ENCODE peak calls at places on chromosomes 12 and 14, in nine cellular contexts. One of them, this sample, is unnamed.
A peak's percentile ranks its signal among the peaks of the same experiment; 100 is the strongest.

GRCh38 chr14:29906256-29906885 is 21.3 kb downstream of the PRKD1 start:
- DNase-seq in CD8-positive, alpha-beta T cell: no peak
- DNase-seq in AG09309: no peak
- DNase-seq in pancreas: peak; percentile 30
- DNase-seq in brain microvascular endothelial cell: no peak
- DNase-seq in cardiac muscle cell: peak; percentile 26
- DNase-seq in astrocyte of the spinal cord: peak; percentile 66
- DNase-seq in left lung: no peak
- DNase-seq in aorta: no peak
- DNase-seq in this sample: no peak

GRCh38 chr12:87931764-87932163 is 97.4 kb downstream of the C12orf50 start:
- DNase-seq in CD8-positive, alpha-beta T cell: no peak
- DNase-seq in AG09309: no peak
- DNase-seq in pancreas: no peak
- DNase-seq in brain microvascular endothelial cell: peak; percentile 63
- DNase-seq in cardiac muscle cell: no peak
- DNase-seq in astrocyte of the spinal cord: peak; percentile 48
- DNase-seq in left lung: no peak
- DNase-seq in aorta: no peak
- DNase-seq in this sample: peak; percentile 54

GRCh38 chr12:15580431-15580830 is 208.8 kb downstream of the EPS8 start:
- DNase-seq in CD8-positive, alpha-beta T cell: no peak
- DNase-seq in AG09309: no peak
- DNase-seq in pancreas: no peak
- DNase-seq in brain microvascular endothelial cell: no peak
- DNase-seq in cardiac muscle cell: no peak
- DNase-seq in astrocyte of the spinal cord: no peak
- DNase-seq in left lung: no peak
- DNase-seq in aorta: no peak
- DNase-seq in this sample: no peak

GRCh38 chr14:33435911-33436310 is 497.2 kb downstream of the NPAS3 start:
- DNase-seq in CD8-positive, alpha-beta T cell: no peak
- DNase-seq in AG09309: peak; percentile 50
- DNase-seq in pancreas: no peak
- DNase-seq in brain microvascular endothelial cell: peak; percentile 82
- DNase-seq in cardiac muscle cell: peak; percentile 73
- DNase-seq in astrocyte of the spinal cord: peak; percentile 89
- DNase-seq in left lung: no peak
- DNase-seq in aorta: no peak
- DNase-seq in this sample: peak; percentile 50

GRCh38 chr14:52338282-52338681 is 24.2 kb downstream of the PTGER2 start:
- DNase-seq in CD8-positive, alpha-beta T cell: no peak
- DNase-seq in AG09309: no peak
- DNase-seq in pancreas: no peak
- DNase-seq in brain microvascular endothelial cell: peak; percentile 77
- DNase-seq in cardiac muscle cell: peak; percentile 65
- DNase-seq in astrocyte of the spinal cord: peak; percentile 61
- DNase-seq in left lung: no peak
- DNase-seq in aorta: no peak
- DNase-seq in this sample: no peak

GRCh38 chr12:59973515-59973914 is 377.7 kb downstream of the SLC16A7 start:
- DNase-seq in CD8-positive, alpha-beta T cell: no peak
- DNase-seq in AG09309: peak; percentile 82
- DNase-seq in pancreas: no peak
- DNase-seq in brain microvascular endothelial cell: no peak
- DNase-seq in cardiac muscle cell: peak; percentile 8
- DNase-seq in astrocyte of the spinal cord: peak; percentile 22
- DNase-seq in left lung: no peak
- DNase-seq in aorta: no peak
- DNase-seq in this sample: peak; percentile 11

GRCh38 chr14:89143595-89143994 is 273.4 kb downstream of the FOXN3 start:
- DNase-seq in CD8-positive, alpha-beta T cell: no peak
- DNase-seq in AG09309: no peak
- DNase-seq in pancreas: no peak
- DNase-seq in brain microvascular endothelial cell: no peak
- DNase-seq in cardiac muscle cell: peak; percentile 16
- DNase-seq in astrocyte of the spinal cord: no peak
- DNase-seq in left lung: no peak
- DNase-seq in aorta: no peak
- DNase-seq in this sample: no peak

GRCh38 chr12:132422057-132423043 is 67.6 kb upstream of the FBRSL1 start:
- DNase-seq in CD8-positive, alpha-beta T cell: no peak
- DNase-seq in AG09309: no peak
- DNase-seq in pancreas: no peak
- DNase-seq in brain microvascular endothelial cell: no peak
- DNase-seq in cardiac muscle cell: no peak
- DNase-seq in astrocyte of the spinal cord: peak; percentile 25
- DNase-seq in left lung: peak; percentile 68
- DNase-seq in aorta: no peak
- DNase-seq in this sample: no peak

GRCh38 chr14:60093606-60094005 is 1.9 kb downstream of the PCNX4 start:
- DNase-seq in CD8-positive, alpha-beta T cell: no peak
- DNase-seq in AG09309: no peak
- DNase-seq in pancreas: no peak
- DNase-seq in brain microvascular endothelial cell: no peak
- DNase-seq in cardiac muscle cell: no peak
- DNase-seq in astrocyte of the spinal cord: peak; percentile 28
- DNase-seq in left lung: no peak
- DNase-seq in aorta: no peak
- DNase-seq in this sample: no peak

GRCh38 chr12:88698471-88698870 is 118.2 kb upstream of the KITLG start:
- DNase-seq in CD8-positive, alpha-beta T cell: no peak
- DNase-seq in AG09309: no peak
- DNase-seq in pancreas: no peak
- DNase-seq in brain microvascular endothelial cell: no peak
- DNase-seq in cardiac muscle cell: no peak
- DNase-seq in astrocyte of the spinal cord: no peak
- DNase-seq in left lung: no peak
- DNase-seq in aorta: no peak
- DNase-seq in this sample: no peak

GRCh38 chr12:14257734-14258467 is 107.6 kb upstream of the ATF7IP start:
- DNase-seq in CD8-positive, alpha-beta T cell: peak; percentile 60
- DNase-seq in AG09309: peak; percentile 99
- DNase-seq in pancreas: peak; percentile 92
- DNase-seq in brain microvascular endothelial cell: peak; percentile 100
- DNase-seq in cardiac muscle cell: peak; percentile 99
- DNase-seq in astrocyte of the spinal cord: peak; percentile 99
- DNase-seq in left lung: no peak
- DNase-seq in aorta: peak; percentile 93
- DNase-seq in this sample: peak; percentile 99

GRCh38 chr12:5032821-5033220 is 10.9 kb upstream of the KCNA5 start:
- DNase-seq in CD8-positive, alpha-beta T cell: no peak
- DNase-seq in AG09309: no peak
- DNase-seq in pancreas: no peak
- DNase-seq in brain microvascular endothelial cell: no peak
- DNase-seq in cardiac muscle cell: no peak
- DNase-seq in astrocyte of the spinal cord: no peak
- DNase-seq in left lung: no peak
- DNase-seq in aorta: no peak
- DNase-seq in this sample: no peak

GRCh38 chr12:5030066-5030465 is 13.6 kb upstream of the KCNA5 start:
- DNase-seq in CD8-positive, alpha-beta T cell: no peak
- DNase-seq in AG09309: no peak
- DNase-seq in pancreas: no peak
- DNase-seq in brain microvascular endothelial cell: no peak
- DNase-seq in cardiac muscle cell: no peak
- DNase-seq in astrocyte of the spinal cord: no peak
- DNase-seq in left lung: no peak
- DNase-seq in aorta: no peak
- DNase-seq in this sample: no peak

GRCh38 chr12:5033883-5034282 is 9.8 kb upstream of the KCNA5 start:
- DNase-seq in CD8-positive, alpha-beta T cell: no peak
- DNase-seq in AG09309: no peak
- DNase-seq in pancreas: no peak
- DNase-seq in brain microvascular endothelial cell: no peak
- DNase-seq in cardiac muscle cell: no peak
- DNase-seq in astrocyte of the spinal cord: no peak
- DNase-seq in left lung: no peak
- DNase-seq in aorta: no peak
- DNase-seq in this sample: no peak

GRCh38 chr12:5031242-5031641 is 12.4 kb upstream of the KCNA5 start:
- DNase-seq in CD8-positive, alpha-beta T cell: no peak
- DNase-seq in AG09309: no peak
- DNase-seq in pancreas: no peak
- DNase-seq in brain microvascular endothelial cell: no peak
- DNase-seq in cardiac muscle cell: no peak
- DNase-seq in astrocyte of the spinal cord: no peak
- DNase-seq in left lung: no peak
- DNase-seq in aorta: no peak
- DNase-seq in this sample: no peak

DNA sequence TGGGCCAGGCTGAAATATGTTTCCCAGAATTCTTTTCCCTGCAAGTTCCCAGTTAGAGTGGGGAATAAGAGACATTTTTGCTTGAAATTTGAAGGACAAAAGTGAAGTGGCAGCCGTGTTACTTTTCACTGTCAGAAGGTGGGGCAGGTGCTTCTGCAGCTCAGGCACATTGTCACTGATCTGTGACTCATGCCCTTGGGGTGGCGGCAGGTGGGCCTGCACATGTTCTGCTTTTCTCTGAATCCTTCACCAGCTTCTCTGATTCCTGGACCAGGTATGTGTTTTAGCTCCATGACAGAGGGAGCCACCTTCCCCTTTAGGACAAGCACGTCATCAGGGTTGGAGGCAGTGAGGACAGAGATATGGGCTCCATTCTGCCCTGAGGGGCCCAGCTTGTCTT is 11.7 kb upstream of the KCNA5 start:
- DNase-seq in CD8-positive, alpha-beta T cell: no peak
- DNase-seq in AG09309: no peak
- DNase-seq in pancreas: no peak
- DNase-seq in brain microvascular endothelial cell: no peak
- DNase-seq in cardiac muscle cell: no peak
- DNase-seq in astrocyte of the spinal cord: no peak
- DNase-seq in left lung: no peak
- DNase-seq in aorta: no peak
- DNase-seq in this sample: no peak
- H3K4me3 ChIP-seq in CD8-positive, alpha-beta T cell: no peak overlapping the region
- H3K4me3 ChIP-seq in AG09309: no peak overlapping the region
- H3K4me3 ChIP-seq in pancreas: no peak overlapping the region
- H3K4me3 ChIP-seq in brain microvascular endothelial cell: no peak overlapping the region
- H3K4me3 ChIP-seq in cardiac muscle cell: no peak overlapping the region
- H3K4me3 ChIP-seq in astrocyte of the spinal cord: no peak overlapping the region
- H3K4me3 ChIP-seq in left lung: no peak overlapping the region
- H3K4me3 ChIP-seq in aorta: no peak overlapping the region
- H3K4me3 ChIP-seq in this sample: no peak overlapping the region

GRCh38 chr14:61323970-61324369 is 2.6 kb downstream of the PRKCH start:
- DNase-seq in CD8-positive, alpha-beta T cell: no peak
- DNase-seq in AG09309: no peak
- DNase-seq in pancreas: no peak
- DNase-seq in brain microvascular endothelial cell: no peak
- DNase-seq in cardiac muscle cell: no peak
- DNase-seq in astrocyte of the spinal cord: no peak
- DNase-seq in left lung: no peak
- DNase-seq in aorta: no peak
- DNase-seq in this sample: no peak
- H3K4me3 ChIP-seq in CD8-positive, alpha-beta T cell: peak overlapping the region; percentile 90
- H3K4me3 ChIP-seq in AG09309: no peak overlapping the region
- H3K4me3 ChIP-seq in pancreas: no peak overlapping the region
- H3K4me3 ChIP-seq in brain microvascular endothelial cell: no peak overlapping the region
- H3K4me3 ChIP-seq in cardiac muscle cell: peak overlapping the region; percentile 79
- H3K4me3 ChIP-seq in astrocyte of the spinal cord: no peak overlapping the region
- H3K4me3 ChIP-seq in left lung: no peak overlapping the region
- H3K4me3 ChIP-seq in aorta: no peak overlapping the region
- H3K4me3 ChIP-seq in this sample: no peak overlapping the region

GRCh38 chr14:75372260-75372659 is 55.6 kb upstream of the JDP2 start:
- DNase-seq in CD8-positive, alpha-beta T cell: no peak
- DNase-seq in AG09309: no peak
- DNase-seq in pancreas: no peak
- DNase-seq in brain microvascular endothelial cell: no peak
- DNase-seq in cardiac muscle cell: peak; percentile 69
- DNase-seq in astrocyte of the spinal cord: no peak
- DNase-seq in left lung: no peak
- DNase-seq in aorta: no peak
- DNase-seq in this sample: peak; percentile 3

GRCh38 chr14:75373133-75373532 is 54.7 kb upstream of the JDP2 start:
- DNase-seq in CD8-positive, alpha-beta T cell: no peak
- DNase-seq in AG09309: no peak
- DNase-seq in pancreas: no peak
- DNase-seq in brain microvascular endothelial cell: no peak
- DNase-seq in cardiac muscle cell: no peak
- DNase-seq in astrocyte of the spinal cord: no peak
- DNase-seq in left lung: no peak
- DNase-seq in aorta: no peak
- DNase-seq in this sample: no peak

GRCh38 chr14:75370416-75371205 is 57.2 kb upstream of the JDP2 start:
- DNase-seq in CD8-positive, alpha-beta T cell: no peak
- DNase-seq in AG09309: no peak
- DNase-seq in pancreas: no peak
- DNase-seq in brain microvascular endothelial cell: no peak
- DNase-seq in cardiac muscle cell: no peak
- DNase-seq in astrocyte of the spinal cord: no peak
- DNase-seq in left lung: no peak
- DNase-seq in aorta: no peak
- DNase-seq in this sample: no peak

GRCh38 chr14:75369506-75369905 is 58.3 kb upstream of the JDP2 start:
- DNase-seq in CD8-positive, alpha-beta T cell: no peak
- DNase-seq in AG09309: no peak
- DNase-seq in pancreas: no peak
- DNase-seq in brain microvascular endothelial cell: no peak
- DNase-seq in cardiac muscle cell: no peak
- DNase-seq in astrocyte of the spinal cord: no peak
- DNase-seq in left lung: no peak
- DNase-seq in aorta: no peak
- DNase-seq in this sample: no peak

DNA sequence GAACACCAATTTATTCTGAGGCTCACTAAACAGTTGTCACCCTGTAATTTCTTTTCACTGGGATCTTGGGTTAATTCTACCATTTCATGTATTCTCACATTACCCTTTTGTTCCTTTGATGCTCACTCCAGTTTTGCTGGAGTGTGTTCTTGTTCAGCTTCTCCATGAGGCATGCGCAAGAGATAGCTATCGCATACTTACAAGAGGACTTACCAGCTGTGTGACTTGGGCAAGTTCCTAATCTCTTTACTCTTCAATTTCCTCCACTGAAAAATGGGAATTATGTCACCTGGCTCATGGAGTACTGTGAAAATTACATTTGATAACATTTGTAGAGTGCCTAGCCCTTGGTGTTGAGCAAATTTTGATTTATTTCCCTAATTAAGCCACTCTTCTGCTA is 56.5 kb upstream of the JDP2 start:
- DNase-seq in CD8-positive, alpha-beta T cell: no peak
- DNase-seq in AG09309: no peak
- DNase-seq in pancreas: no peak
- DNase-seq in brain microvascular endothelial cell: no peak
- DNase-seq in cardiac muscle cell: no peak
- DNase-seq in astrocyte of the spinal cord: no peak
- DNase-seq in left lung: no peak
- DNase-seq in aorta: no peak
- DNase-seq in this sample: no peak
- H3K4me3 ChIP-seq in CD8-positive, alpha-beta T cell: no peak overlapping the region
- H3K4me3 ChIP-seq in AG09309: no peak overlapping the region
- H3K4me3 ChIP-seq in pancreas: no peak overlapping the region
- H3K4me3 ChIP-seq in brain microvascular endothelial cell: no peak overlapping the region
- H3K4me3 ChIP-seq in cardiac muscle cell: no peak overlapping the region
- H3K4me3 ChIP-seq in astrocyte of the spinal cord: no peak overlapping the region
- H3K4me3 ChIP-seq in left lung: no peak overlapping the region
- H3K4me3 ChIP-seq in aorta: no peak overlapping the region
- H3K4me3 ChIP-seq in this sample: no peak overlapping the region

DNA sequence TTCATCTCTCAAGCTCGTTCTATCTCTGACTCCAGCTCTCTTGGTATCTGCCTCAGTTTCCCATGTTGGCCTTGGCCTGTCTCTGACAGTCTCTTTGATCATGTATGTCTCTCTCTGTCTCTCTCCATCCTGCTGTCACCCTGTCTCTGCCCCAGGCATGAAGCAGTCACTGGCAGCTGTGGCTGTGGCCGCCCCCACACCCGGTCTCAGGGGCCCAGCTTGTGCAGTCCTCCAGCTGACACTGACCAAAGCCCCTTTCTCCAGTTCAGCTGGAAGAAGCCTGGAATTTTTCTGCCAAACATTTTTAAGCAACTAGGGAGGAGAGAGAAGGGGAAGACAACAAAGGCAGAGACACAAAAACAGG is 14.5 kb downstream of the DTX1 start:
- DNase-seq in CD8-positive, alpha-beta T cell: no peak
- DNase-seq in AG09309: no peak
- DNase-seq in pancreas: no peak
- DNase-seq in brain microvascular endothelial cell: no peak
- DNase-seq in cardiac muscle cell: no peak
- DNase-seq in astrocyte of the spinal cord: no peak
- DNase-seq in left lung: no peak
- DNase-seq in aorta: no peak
- DNase-seq in this sample: no peak
- H3K4me3 ChIP-seq in CD8-positive, alpha-beta T cell: no peak overlapping the region
- H3K4me3 ChIP-seq in AG09309: no peak overlapping the region
- H3K4me3 ChIP-seq in pancreas: no peak overlapping the region
- H3K4me3 ChIP-seq in brain microvascular endothelial cell: no peak overlapping the region
- H3K4me3 ChIP-seq in cardiac muscle cell: no peak overlapping the region
- H3K4me3 ChIP-seq in astrocyte of the spinal cord: no peak overlapping the region
- H3K4me3 ChIP-seq in left lung: no peak overlapping the region
- H3K4me3 ChIP-seq in aorta: no peak overlapping the region
- H3K4me3 ChIP-seq in this sample: no peak overlapping the region

This sample was measured in skeletal muscle cell.